ENCODE peak calls at places on chromosomes 11 and 22, in four cellular contexts. One of them, this sample, is unnamed.

GRCh38 chr22:17769013-17769715 is 5.1 kb downstream of the BID start:
- DNase-seq in fibroblast of the aortic adventitia: no peak
- DNase-seq in GM06990: no peak
- DNase-seq in PC-3: no peak
- DNase-seq in this sample: no peak

GRCh38 chr22:30421695-30422480 is 3.7 kb upstream of the MTFP1 start:
- DNase-seq in fibroblast of the aortic adventitia: no peak
- DNase-seq in GM06990: no peak
- DNase-seq in PC-3: peak; percentile 19
- DNase-seq in this sample: no peak

GRCh38 chr11:125315088-125315740 is 150.7 kb downstream of the PKNOX2 start:
- DNase-seq in PC-3: no peak
- DNase-seq in GM06990: no peak
- DNase-seq in fibroblast of the aortic adventitia: peak; percentile 65
- DNase-seq in this sample: no peak

GRCh38 chr11:106399075-106399500 is 321.6 kb downstream of the AASDHPPT start:
- DNase-seq in fibroblast of the aortic adventitia: peak; percentile 100
- DNase-seq in GM06990: no peak
- DNase-seq in PC-3: peak; percentile 99
- DNase-seq in this sample: peak; percentile 100

GRCh38 chr22:39808087-39808486 is 85.5 kb downstream of the ENTHD1 start:
- DNase-seq in PC-3: peak; percentile 41
- DNase-seq in fibroblast of the aortic adventitia: peak; percentile 30
- DNase-seq in GM06990: no peak
- DNase-seq in this sample: no peak

GRCh38 chr22:50056214-50056972 is 1.7 kb downstream of the TTLL8 start:
- DNase-seq in GM06990: peak; percentile 43
- DNase-seq in fibroblast of the aortic adventitia: no peak
- DNase-seq in PC-3: no peak
- DNase-seq in this sample: no peak

GRCh38 chr11:60825118-60825517 is 16.8 kb upstream of the CCDC86 start:
- DNase-seq in PC-3: no peak
- DNase-seq in fibroblast of the aortic adventitia: no peak
- DNase-seq in GM06990: no peak
- DNase-seq in this sample: no peak

GRCh38 chr11:36775157-36775556 is 177.1 kb upstream of the RAG2 start:
- DNase-seq in PC-3: peak; percentile 19
- DNase-seq in GM06990: no peak
- DNase-seq in fibroblast of the aortic adventitia: no peak
- DNase-seq in this sample: no peak

GRCh38 chr22:50568626-50569025 is 5.9 kb upstream of the SYCE3 start:
- DNase-seq in fibroblast of the aortic adventitia: no peak
- DNase-seq in GM06990: no peak
- DNase-seq in PC-3: no peak
- DNase-seq in this sample: no peak

GRCh38 chr11:100925935-100926334 is 203.7 kb downstream of the PGR start:
- DNase-seq in PC-3: peak; percentile 88
- DNase-seq in GM06990: peak; percentile 35
- DNase-seq in fibroblast of the aortic adventitia: peak; percentile 59
- DNase-seq in this sample: no peak

GRCh38 chr11:121295246-121296007 is 2.9 kb downstream of the SC5D start:
- DNase-seq in fibroblast of the aortic adventitia: no peak
- DNase-seq in PC-3: no peak
- DNase-seq in GM06990: no peak
- DNase-seq in this sample: no peak

GRCh38 chr11:118216621-118217526 is 7.9 kb downstream of the JAML start:
- DNase-seq in fibroblast of the aortic adventitia: no peak
- DNase-seq in GM06990: peak; percentile 47
- DNase-seq in PC-3: no peak
- DNase-seq in this sample: no peak

GRCh38 chr22:19448739-19449421 is 1.4 kb upstream of the C22orf39 start:
- DNase-seq in fibroblast of the aortic adventitia: no peak
- DNase-seq in PC-3: no peak
- DNase-seq in GM06990: peak; percentile 37
- DNase-seq in this sample: no peak

GRCh38 chr11:62687508-62688396 is 1.6 kb downstream of the LRRN4CL start:
- DNase-seq in PC-3: no peak
- DNase-seq in fibroblast of the aortic adventitia: no peak
- DNase-seq in GM06990: no peak
- DNase-seq in this sample: no peak
- H3K4me3 ChIP-seq in PC-3: no peak overlapping the region
- H3K4me3 ChIP-seq in fibroblast of the aortic adventitia: peak overlapping the region; percentile 84
- H3K4me3 ChIP-seq in GM06990: no peak overlapping the region
- H3K4me3 ChIP-seq in this sample: no peak overlapping the region

DNA sequence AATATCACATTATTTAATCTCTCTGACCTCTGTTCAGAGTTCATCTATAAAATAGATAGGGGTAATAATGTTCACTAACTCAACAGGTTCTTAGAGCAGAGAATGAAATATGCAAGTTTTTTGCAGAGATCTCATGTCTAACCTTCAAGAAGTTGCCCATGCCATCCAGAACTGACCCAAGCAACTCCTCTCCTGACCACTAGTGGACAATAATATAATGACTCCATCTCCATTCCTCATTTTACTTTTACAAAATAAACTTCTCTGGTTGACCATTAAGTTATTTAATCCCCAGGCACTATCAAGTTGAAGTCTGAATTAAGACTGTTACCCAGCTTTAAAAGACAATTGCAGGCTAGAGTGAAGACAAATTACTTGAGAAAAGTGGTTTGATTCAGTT is 382.6 kb downstream of the KCNA4 start:
- DNase-seq in GM06990: no peak
- DNase-seq in fibroblast of the aortic adventitia: peak; percentile 4
- DNase-seq in PC-3: peak; percentile 23
- DNase-seq in this sample: no peak
- TF ChIP-seq CTCF in GM06990: no peak
- TF ChIP-seq CTCF in fibroblast of the aortic adventitia: peak; percentile 27
- TF ChIP-seq CTCF in PC-3: peak; percentile 51
- TF ChIP-seq CTCF in this sample: no peak

DNA sequence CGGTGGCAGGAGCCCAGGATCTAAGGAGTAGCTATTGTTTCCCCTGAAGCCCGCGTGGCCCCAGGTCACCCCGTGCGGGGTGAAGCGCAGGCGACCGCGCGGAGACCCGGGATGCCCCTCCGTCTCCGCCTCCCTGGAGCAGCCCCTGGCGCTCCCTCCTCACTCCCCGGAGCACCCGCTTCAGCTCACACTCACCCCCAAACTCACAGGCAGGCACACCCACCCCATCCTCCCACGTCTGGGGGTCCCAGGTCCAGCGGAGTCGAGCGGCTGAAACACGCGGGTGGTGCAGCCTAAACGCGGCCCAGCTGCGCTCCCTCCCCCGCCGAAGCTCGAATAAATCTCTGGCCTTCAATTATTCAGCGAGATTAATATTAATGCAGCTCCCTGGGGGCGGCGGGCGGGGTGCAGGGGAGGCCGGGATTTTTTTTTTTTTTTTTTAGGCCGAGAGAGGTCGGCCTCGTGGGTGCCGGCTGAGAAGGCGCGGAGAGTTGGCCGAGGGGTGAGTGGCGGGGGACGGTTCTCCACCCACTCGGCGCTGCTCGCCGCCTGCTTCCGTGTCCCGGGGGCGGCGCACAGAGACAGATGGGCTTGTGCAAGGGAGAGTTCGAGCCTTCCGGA is 465 bp upstream of the SLC1A2 start:
- DNase-seq in fibroblast of the aortic adventitia: no peak
- DNase-seq in PC-3: no peak
- DNase-seq in GM06990: no peak
- DNase-seq in this sample: no peak
- H3K4me3 ChIP-seq in fibroblast of the aortic adventitia: peak overlapping the region; percentile 59
- H3K4me3 ChIP-seq in PC-3: peak overlapping the region; percentile 59
- H3K4me3 ChIP-seq in GM06990: peak overlapping the region; percentile 34
- H3K4me3 ChIP-seq in this sample: peak overlapping the region; percentile 54

GRCh38 chr22:36180928-36181327 is 20.4 kb upstream of the APOL3 start:
- DNase-seq in PC-3: no peak
- DNase-seq in GM06990: no peak
- DNase-seq in fibroblast of the aortic adventitia: no peak
- DNase-seq in this sample: no peak
- TF ChIP-seq CTCF in PC-3: no peak
- TF ChIP-seq CTCF in GM06990: no peak
- TF ChIP-seq CTCF in fibroblast of the aortic adventitia: no peak
- TF ChIP-seq CTCF in this sample: no peak

GRCh38 chr11:15114501-15115475 is at the start of gene INSC:
- DNase-seq in GM06990: no peak
- DNase-seq in fibroblast of the aortic adventitia: no peak
- DNase-seq in PC-3: no peak
- DNase-seq in this sample: no peak
- H3K4me3 ChIP-seq in GM06990: no peak within 1 kb of the TSS
- H3K4me3 ChIP-seq in fibroblast of the aortic adventitia: peak within 1 kb of the TSS; percentile 53
- H3K4me3 ChIP-seq in PC-3: no peak within 1 kb of the TSS
- H3K4me3 ChIP-seq in this sample: peak within 1 kb of the TSS; percentile 37

DNA sequence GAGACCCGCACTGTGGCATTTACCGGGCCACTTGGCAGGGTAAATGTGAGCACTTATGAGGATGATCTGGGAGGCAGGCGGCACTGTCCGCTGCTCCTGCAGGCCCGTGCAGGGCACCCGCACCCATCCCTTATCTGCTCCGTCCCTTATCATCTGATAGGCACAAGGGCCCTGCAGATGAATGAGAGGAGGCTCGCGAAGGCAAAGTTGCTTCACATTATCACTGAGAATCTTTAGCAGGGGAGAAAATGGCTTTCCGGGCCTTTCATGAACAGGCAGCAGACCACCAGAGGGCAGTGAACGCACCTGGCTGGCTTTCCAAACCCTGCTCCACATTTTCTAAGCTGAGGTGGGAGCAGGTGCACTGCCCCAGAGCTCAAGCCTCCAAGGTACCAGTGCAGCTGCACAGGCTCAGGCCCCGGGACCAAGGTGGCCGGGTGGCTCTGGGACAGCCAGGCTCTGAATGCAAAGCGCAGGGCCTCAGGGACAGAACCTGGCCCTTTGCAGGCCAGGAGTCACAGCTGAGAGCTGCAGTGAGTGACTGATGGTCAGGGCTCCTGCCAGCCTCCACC is 165.6 kb downstream of the SHANK2 start:
- DNase-seq in GM06990: no peak
- DNase-seq in fibroblast of the aortic adventitia: peak; percentile 16
- DNase-seq in PC-3: peak; percentile 63
- DNase-seq in this sample: no peak
- TF ChIP-seq CTCF in GM06990: peak; percentile 52
- TF ChIP-seq CTCF in fibroblast of the aortic adventitia: peak; percentile 50
- TF ChIP-seq CTCF in PC-3: peak; percentile 87
- TF ChIP-seq CTCF in this sample: peak; percentile 68

GRCh38 chr11:129750343-129751292 is 65.0 kb upstream of the TMEM45B start:
- DNase-seq in PC-3: peak; percentile 89
- DNase-seq in fibroblast of the aortic adventitia: peak; percentile 76
- DNase-seq in GM06990: peak; percentile 70
- DNase-seq in this sample: peak; percentile 13
- H3K4me3 ChIP-seq in PC-3: peak overlapping the region; percentile 39
- H3K4me3 ChIP-seq in fibroblast of the aortic adventitia: peak overlapping the region; percentile 40
- H3K4me3 ChIP-seq in GM06990: no peak overlapping the region
- H3K4me3 ChIP-seq in this sample: no peak overlapping the region

GRCh38 chr11:104254347-104254746 is 90.4 kb upstream of the PDGFD start:
- DNase-seq in PC-3: peak; percentile 77
- DNase-seq in GM06990: peak; percentile 16
- DNase-seq in fibroblast of the aortic adventitia: peak; percentile 19
- DNase-seq in this sample: no peak
- TF ChIP-seq CTCF in PC-3: peak; percentile 94
- TF ChIP-seq CTCF in GM06990: peak; percentile 76
- TF ChIP-seq CTCF in fibroblast of the aortic adventitia: peak; percentile 51
- TF ChIP-seq CTCF in this sample: no peak

DNA sequence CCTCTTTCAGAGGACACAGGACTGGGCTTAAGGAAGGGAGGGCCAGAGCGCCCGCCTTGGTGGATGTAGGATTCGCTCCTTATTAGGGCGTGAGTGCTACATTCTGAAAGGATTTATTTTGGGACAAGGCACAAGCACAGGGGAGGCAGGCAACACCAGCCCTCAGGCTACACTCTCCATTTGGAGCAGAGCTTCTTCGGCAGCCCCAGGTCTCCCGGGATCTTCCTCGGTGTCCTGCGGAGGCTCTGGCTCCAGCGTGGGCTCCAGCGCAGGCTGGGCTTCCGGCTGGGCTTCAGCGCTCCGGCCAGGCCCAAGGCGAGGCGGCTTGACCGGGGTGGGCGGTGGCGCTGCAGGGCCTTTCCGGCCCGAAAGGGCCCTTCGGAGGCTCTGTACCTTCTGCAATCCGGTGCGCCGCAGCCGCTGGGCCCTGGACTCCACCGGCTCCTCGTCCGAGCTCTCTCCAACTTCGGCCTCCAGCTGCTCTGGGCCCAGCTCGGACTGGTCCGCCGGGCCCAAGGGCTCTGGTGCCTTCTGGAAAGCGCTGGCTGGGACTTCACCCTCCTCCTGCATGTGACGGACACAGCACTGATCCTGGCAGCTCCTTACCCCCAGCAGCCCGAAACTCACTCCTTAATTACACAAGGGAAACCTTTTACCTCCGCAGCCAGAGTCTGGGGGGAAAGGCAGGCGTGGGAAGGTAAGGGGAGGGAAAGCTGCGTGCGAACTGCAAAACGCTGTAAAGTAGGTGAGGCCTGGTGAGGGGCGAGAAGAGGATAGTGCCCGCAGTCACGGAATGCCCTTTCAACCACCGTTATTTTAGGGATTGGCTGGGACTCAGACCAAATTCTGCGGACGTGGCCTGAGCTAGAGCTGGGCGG is 1.1 kb downstream of the CAVIN3 start:
- DNase-seq in GM06990: peak; percentile 7
- DNase-seq in fibroblast of the aortic adventitia: peak; percentile 45
- DNase-seq in PC-3: no peak
- DNase-seq in this sample: no peak
- H3K4me3 ChIP-seq in GM06990: peak overlapping the region; percentile 9
- H3K4me3 ChIP-seq in fibroblast of the aortic adventitia: peak overlapping the region; percentile 87
- H3K4me3 ChIP-seq in PC-3: no peak overlapping the region
- H3K4me3 ChIP-seq in this sample: peak overlapping the region; percentile 75

DNA sequence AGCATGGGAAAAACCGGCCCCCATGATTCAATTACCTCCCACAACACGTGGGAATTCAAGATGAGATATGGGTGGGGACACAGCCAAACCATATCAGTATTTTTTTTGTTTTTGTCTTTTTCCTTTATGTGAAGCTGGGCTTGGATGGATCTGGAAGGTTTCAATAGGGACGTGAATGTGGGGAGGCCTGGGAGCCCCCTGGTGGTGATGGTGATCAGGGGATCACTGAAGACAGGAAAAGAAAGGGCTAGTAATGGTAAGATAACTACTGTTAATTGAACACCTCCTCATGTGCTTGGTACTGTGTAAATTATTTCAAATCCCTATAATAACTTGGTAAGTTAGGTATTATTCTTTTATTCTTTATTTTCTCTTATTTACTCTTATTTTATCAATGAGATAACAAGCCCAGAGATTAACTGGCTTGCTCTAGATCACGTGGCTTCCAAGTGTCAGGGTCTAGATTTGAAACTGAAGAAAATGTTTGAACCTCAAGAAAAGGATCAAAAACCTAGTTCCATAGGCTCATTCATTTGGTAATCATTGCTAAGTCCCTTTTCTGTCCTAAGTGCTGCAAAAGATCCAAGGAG is 364.2 kb downstream of the TENM4 start:
- DNase-seq in fibroblast of the aortic adventitia: peak; percentile 48
- DNase-seq in PC-3: peak; percentile 71
- DNase-seq in GM06990: no peak
- DNase-seq in this sample: no peak
- TF ChIP-seq CTCF in fibroblast of the aortic adventitia: peak; percentile 58
- TF ChIP-seq CTCF in PC-3: peak; percentile 81
- TF ChIP-seq CTCF in GM06990: peak; percentile 75
- TF ChIP-seq CTCF in this sample: peak; percentile 83

This sample was measured in AG09309.